ENCODE peak calls at places on chromosomes 11 and 22, in ten cellular contexts. Y is body of pancreas, D is GM23338, C is sigmoid colon, F is transverse colon, T is astrocyte of the spinal cord, L is GM12865, O is heart left ventricle, Z is heart right ventricle, G is choroid plexus epithelial cell. J is an unnamed sample.

GRCh38 chr22:32926600-32926999 is 125.1 kb downstream of the TIMP3 start:
- DNase-seq in Z (no peak), G (peak; percentile 74), T (peak; percentile 9), C (no peak), L (peak; percentile 37), Y (no peak), F (no peak), O (no peak), D (peak; percentile 80), J (no peak)

GRCh38 chr11:74966651-74967050 is 17.6 kb downstream of the SPCS2 start:
- DNase-seq in F (no peak), G (peak; percentile 64), Z (no peak), O (no peak), D (no peak), C (no peak), T (peak; percentile 59), Y (no peak), L (no peak), J (peak; percentile 34)

GRCh38 chr11:68099474-68100405 is 21.4 kb downstream of the CHKA start:
- DNase-seq in T (peak; percentile 82), C (no peak), O (peak; percentile 35), Y (peak; percentile 92), L (peak; percentile 66), G (peak; percentile 77), F (peak; percentile 59), D (peak; percentile 26), Z (peak; percentile 31), J (peak; percentile 84)

GRCh38 chr11:128835741-128836410 is 31.2 kb downstream of the KCNJ1 start:
- DNase-seq in G (peak; percentile 33), D (peak; percentile 29), Z (peak; percentile 65), Y (peak; percentile 38), T (no peak), F (no peak), L (no peak), C (no peak), O (peak; percentile 58), J (peak; percentile 81)

GRCh38 chr11:57001674-57002401 is 13.1 kb downstream of the OR5AK2 start:
- DNase-seq in L (no peak), F (no peak), D (peak; percentile 39), C (no peak), G (peak; percentile 12), T (no peak), O (no peak), Z (no peak), Y (no peak), J (no peak)

GRCh38 chr11:9765320-9766101 is 101.6 kb downstream of the SWAP70 start:
- DNase-seq in D (peak; percentile 64), Y (peak; percentile 23), O (peak; percentile 80), F (no peak), Z (peak; percentile 60), C (peak; percentile 82), G (peak; percentile 99), T (peak; percentile 95), L (peak; percentile 23), J (peak; percentile 56)

GRCh38 chr11:87840786-87841185 is 334.5 kb downstream of the RAB38 start:
- DNase-seq in L (no peak), O (no peak), T (no peak), F (no peak), D (no peak), Y (no peak), Z (no peak), G (no peak), C (no peak), J (no peak)

GRCh38 chr11:6251120-6251733 is 8.4 kb upstream of the CCKBR start:
- DNase-seq in O (peak; percentile 55), C (peak; percentile 86), L (peak; percentile 70), Z (peak; percentile 58), Y (peak; percentile 91), T (peak; percentile 69), F (peak; percentile 82), G (peak; percentile 83), D (peak; percentile 90), J (peak; percentile 67)

GRCh38 chr11:72231396-72232259 is 7.1 kb downstream of the INPPL1 start:
- DNase-seq in L (no peak), C (peak; percentile 47), Y (no peak), G (no peak), O (peak; percentile 65), Z (peak; percentile 74), F (no peak), D (no peak), T (no peak), J (peak; percentile 59)

GRCh38 chr11:7046474-7046873 is 26.2 kb downstream of the NLRP14 start:
- DNase-seq in L (no peak), F (no peak), O (no peak), C (no peak), Y (no peak), T (peak; percentile 65), Z (no peak), D (no peak), G (peak; percentile 54), J (no peak)

GRCh38 chr11:12233602-12233925 is 123.2 kb downstream of the MICAL2 start:
- DNase-seq in F (no peak), D (no peak), G (peak; percentile 47), C (no peak), L (no peak), Y (no peak), O (no peak), T (no peak), Z (no peak), J (no peak)

GRCh38 chr22:35506259-35506570 is 34.4 kb upstream of the RASD2 start:
- DNase-seq in Z (no peak), C (no peak), T (no peak), F (no peak), O (no peak), D (no peak), G (peak; percentile 30), Y (no peak), L (no peak), J (no peak)

GRCh38 chr11:96122601-96123044 is 198.7 kb upstream of the MTMR2 start:
- DNase-seq in Y (no peak), D (no peak), F (no peak), T (peak; percentile 62), O (no peak), C (no peak), L (no peak), G (peak; percentile 53), Z (no peak), J (no peak)

GRCh38 chr11:64760759-64761417 is 1.1 kb upstream of the PYGM start:
- DNase-seq in Y (no peak), D (no peak), G (peak; percentile 47), C (peak; percentile 66), F (no peak), Z (no peak), T (no peak), O (no peak), L (no peak), J (no peak)

DNA sequence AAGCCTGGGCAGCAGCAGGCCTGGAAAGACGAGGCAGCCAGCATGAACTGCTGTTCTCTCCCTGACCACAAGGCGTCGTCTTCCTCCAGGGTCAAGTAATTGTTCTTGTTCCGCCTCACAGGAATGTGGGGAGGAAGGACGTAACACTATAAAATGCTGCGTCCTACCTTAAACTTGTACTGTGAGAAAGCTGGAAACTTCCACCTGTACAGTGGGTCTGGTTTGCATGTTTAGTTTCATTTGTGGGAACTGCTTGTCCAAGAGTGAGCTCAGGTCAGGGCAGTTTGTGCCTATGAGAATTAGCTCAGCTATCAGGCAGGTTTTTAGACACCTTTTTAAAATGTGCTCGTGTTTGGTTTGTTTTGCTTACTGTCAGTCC is 55.2 kb downstream of the PANX1 start:
- DNase-seq in D (peak; percentile 83), O (peak; percentile 46), Z (peak; percentile 66), G (peak; percentile 86), Y (peak; percentile 82), C (peak; percentile 69), L (peak; percentile 69), F (peak; percentile 73), T (peak; percentile 41), J (peak; percentile 72)
- H3K4me3 ChIP-seq in D (no peak overlapping the region), O (peak overlapping the region; percentile 1), Z (no peak overlapping the region), G (peak overlapping the region; percentile 29), Y (no peak overlapping the region), C (no peak overlapping the region), L (no peak overlapping the region), F (no peak overlapping the region), T (no peak overlapping the region), J (no peak overlapping the region)

GRCh38 chr11:79028214-79028613 is 412.6 kb downstream of the TENM4 start:
- DNase-seq in O (no peak), F (no peak), Y (no peak), T (no peak), G (no peak), D (no peak), C (no peak), L (no peak), Z (no peak), J (no peak)
- H3K4me3 ChIP-seq in O (no peak overlapping the region), F (no peak overlapping the region), Y (no peak overlapping the region), T (no peak overlapping the region), G (no peak overlapping the region), D (no peak overlapping the region), C (no peak overlapping the region), L (no peak overlapping the region), Z (no peak overlapping the region), J (no peak overlapping the region)

DNA sequence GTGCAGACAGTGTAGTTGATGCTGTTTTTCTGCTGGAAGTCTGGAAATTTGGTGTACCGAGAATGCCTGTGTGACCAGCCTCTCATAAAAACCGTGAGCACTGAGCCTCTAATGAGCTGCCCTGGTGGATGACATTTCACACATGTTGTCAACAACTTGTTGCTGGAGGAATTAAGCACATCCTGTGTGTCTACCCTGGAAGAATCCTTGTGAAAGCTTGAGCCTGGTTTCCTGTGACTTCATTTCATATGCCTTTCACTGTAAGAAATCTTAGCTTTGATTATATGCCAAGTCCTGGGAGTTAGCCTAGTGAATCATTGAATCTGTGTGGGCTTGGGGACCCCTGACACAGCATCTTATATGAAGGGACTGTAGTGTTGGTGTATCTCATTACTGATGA is 131.2 kb downstream of the LDLRAD3 start:
- DNase-seq in C (no peak), L (no peak), G (peak; percentile 91), F (no peak), T (peak; percentile 90), D (no peak), Y (no peak), Z (no peak), O (no peak), J (peak; percentile 18)
- H3K4me3 ChIP-seq in C (no peak overlapping the region), L (no peak overlapping the region), G (no peak overlapping the region), F (no peak overlapping the region), T (no peak overlapping the region), D (no peak overlapping the region), Y (no peak overlapping the region), Z (no peak overlapping the region), O (no peak overlapping the region), J (no peak overlapping the region)

GRCh38 chr11:44033411-44033850 is 14.3 kb upstream of the ACCSL start:
- DNase-seq in O (no peak), D (no peak), L (no peak), Y (no peak), C (no peak), Z (no peak), F (no peak), T (no peak), G (no peak), J (no peak)

GRCh38 chr11:44033856-44034255 is 13.9 kb upstream of the ACCSL start:
- DNase-seq in F (no peak), G (no peak), T (no peak), Y (no peak), L (no peak), O (no peak), Z (no peak), C (no peak), D (no peak), J (no peak)

GRCh38 chr11:44031549-44031948 is 16.2 kb upstream of the ACCSL start:
- DNase-seq in C (no peak), F (no peak), Y (no peak), Z (no peak), G (no peak), T (no peak), L (no peak), O (no peak), D (no peak), J (no peak)

GRCh38 chr11:44030996-44031395 is 16.8 kb upstream of the ACCSL start:
- DNase-seq in D (no peak), G (no peak), Z (no peak), L (no peak), F (no peak), C (no peak), Y (no peak), O (no peak), T (no peak), J (no peak)

GRCh38 chr11:44032304-44033085 is 15.3 kb upstream of the ACCSL start:
- DNase-seq in F (peak; percentile 16), T (peak; percentile 31), C (no peak), G (peak; percentile 73), Z (peak; percentile 68), D (no peak), Y (no peak), L (no peak), O (peak; percentile 59), J (peak; percentile 37)
- H3K4me3 ChIP-seq in F (no peak overlapping the region), T (no peak overlapping the region), C (no peak overlapping the region), G (no peak overlapping the region), Z (no peak overlapping the region), D (no peak overlapping the region), Y (no peak overlapping the region), L (no peak overlapping the region), O (no peak overlapping the region), J (no peak overlapping the region)

J was measured in adrenal gland.